ENCODE peak calls at places on chromosomes 11 and 22, in five cellular contexts. K, U, V, P and A are unnamed samples.

GRCh38 chr11:45592581-45592980 is 72.8 kb downstream of the CHST1 start:
- DNase-seq in K (no peak), U (no peak), V (no peak), P (no peak), A (no peak)

GRCh38 chr11:116062129-116062525 is 557.9 kb upstream of the CADM1 start:
- DNase-seq in K (no peak), U (no peak), V (no peak), P (no peak), A (no peak)

GRCh38 chr11:122209619-122210377 is 93.8 kb upstream of the BLID start:
- DNase-seq in K (no peak), U (peak), V (no peak), P (peak), A (no peak)

GRCh38 chr11:120136356-120136755 is 1.6 kb downstream of the TRIM29 start:
- DNase-seq in K (peak), U (no peak), V (no peak), P (no peak), A (no peak)

GRCh38 chr11:46247664-46248063 is 29.8 kb upstream of the CREB3L1 start:
- DNase-seq in K (no peak), U (no peak), V (no peak), P (peak), A (peak)

GRCh38 chr11:32386770-32387377 is 48.5 kb downstream of the WT1 start:
- DNase-seq in K (no peak), U (no peak), V (peak), P (peak), A (no peak)

GRCh38 chr11:29634744-29635143 is 382.1 kb downstream of the KCNA4 start:
- DNase-seq in K (no peak), U (no peak), V (no peak), P (no peak), A (no peak)

GRCh38 chr22:42433754-42434153 is 1.6 kb upstream of the NFAM1 start:
- DNase-seq in K (no peak), U (no peak), V (no peak), P (no peak), A (no peak)

GRCh38 chr11:44113018-44113417 is 17.5 kb downstream of the EXT2 start:
- DNase-seq in K (no peak), U (no peak), V (no peak), P (no peak), A (no peak)

GRCh38 chr11:132373405-132374141 is 1003.2 kb downstream of the NTM start:
- DNase-seq in K (no peak), U (no peak), V (no peak), P (no peak), A (no peak)

GRCh38 chr22:46521994-46522393 is 15.4 kb downstream of the CELSR1 start:
- DNase-seq in K (no peak), U (no peak), V (no peak), P (no peak), A (no peak)

GRCh38 chr11:111676878-111677585 is 74.8 kb downstream of the SIK2 start:
- DNase-seq in K (no peak), U (no peak), V (peak), P (peak), A (no peak)

GRCh38 chr22:25419247-25420113 is 145.0 kb upstream of the GRK3 start:
- DNase-seq in K (no peak), U (no peak), V (no peak), P (peak), A (no peak)
- H3K4me3 ChIP-seq in K (peak), U (peak), V (no peak), P (no peak), A (no peak)

DNA sequence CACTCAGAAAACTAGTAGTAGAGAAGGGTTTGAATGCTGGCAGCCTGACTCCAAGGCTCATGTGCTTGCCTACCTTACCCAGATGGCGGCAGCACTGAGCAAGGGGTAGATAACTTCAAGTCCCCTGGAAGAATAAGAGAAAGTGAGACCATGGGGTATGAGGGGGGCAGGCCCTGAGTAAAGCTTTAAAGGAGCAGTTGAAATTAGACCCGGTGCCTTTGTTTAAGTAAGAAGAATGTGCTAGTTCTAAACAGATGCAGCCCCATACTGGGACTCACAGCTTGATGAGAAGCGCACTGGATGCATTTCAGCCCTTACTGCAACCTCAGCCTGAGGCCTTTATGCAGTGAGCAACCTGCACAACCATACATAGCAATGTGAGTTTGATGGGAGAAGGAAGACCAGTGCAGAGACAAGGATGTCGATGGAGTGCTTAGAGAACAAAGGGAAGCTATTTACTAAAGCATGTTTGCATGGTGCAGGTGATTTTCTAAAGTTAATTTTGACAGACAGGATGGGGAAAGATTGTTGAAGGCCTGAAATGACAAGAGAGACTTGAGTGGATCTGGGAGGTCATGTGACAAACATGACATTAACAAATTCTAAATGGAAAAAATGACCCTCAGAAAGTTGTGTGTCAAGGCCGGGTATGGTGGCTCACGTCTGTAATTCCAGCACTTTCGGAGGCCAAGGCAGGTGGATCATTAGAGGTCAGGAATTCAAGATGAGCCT is 27.1 kb upstream of the TMA7B start:
- DNase-seq in K (no peak), U (no peak), V (no peak), P (peak), A (no peak)
- TF ChIP-seq CTCF in K (no peak), U (peak), V (peak), P (peak), A (peak)

DNA sequence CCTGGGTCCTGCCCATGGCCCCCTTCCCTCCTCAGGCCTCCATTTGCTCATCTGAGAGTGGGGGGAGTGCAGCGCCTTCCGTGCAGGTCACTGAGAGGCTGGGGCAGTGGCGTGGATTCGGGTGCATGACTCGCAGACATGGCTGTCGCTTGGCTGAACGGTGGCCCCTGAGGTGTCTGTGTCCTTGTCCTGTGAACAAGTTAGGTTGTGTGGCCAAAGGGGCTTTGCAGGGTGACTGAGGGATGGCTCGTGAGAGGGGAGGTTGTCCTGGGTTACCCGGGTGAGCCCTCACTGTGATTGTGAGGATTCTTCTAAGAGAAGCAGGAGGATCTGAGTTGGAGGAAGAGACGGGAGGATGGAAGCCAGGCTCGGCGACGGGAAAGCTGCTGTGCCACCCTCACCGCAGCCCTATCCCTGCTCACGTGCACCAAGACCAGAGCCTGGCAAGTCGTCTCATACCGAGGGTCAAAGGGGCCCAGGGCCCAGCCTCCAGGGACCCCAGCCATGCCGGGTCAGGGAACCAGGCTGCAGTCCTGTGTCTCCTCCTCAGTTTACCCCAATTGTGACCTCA is 79.1 kb downstream of the KCNQ1 start:
- DNase-seq in K (peak), U (peak), V (no peak), P (no peak), A (no peak)
- H3K4me3 ChIP-seq in K (no peak), U (no peak), V (no peak), P (no peak), A (no peak)

DNA sequence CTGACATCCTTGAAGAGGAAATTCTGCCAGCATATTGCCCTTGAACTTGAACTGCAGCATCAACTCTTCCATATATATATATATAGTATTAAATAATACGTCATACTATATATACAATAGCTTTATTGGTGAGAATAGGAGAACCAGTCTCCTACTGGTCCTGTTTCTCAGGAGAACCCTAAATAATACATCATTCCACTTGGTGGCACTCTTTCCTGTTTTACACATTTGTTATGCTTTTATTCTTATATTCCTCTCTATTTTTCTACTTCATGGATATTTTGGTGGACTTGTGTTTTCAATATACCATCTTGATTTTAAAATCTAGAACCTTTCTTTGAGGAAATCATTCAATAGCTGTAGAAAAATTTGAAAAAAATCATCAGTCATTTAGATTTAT is 193.3 kb downstream of the TRPC6 start:
- DNase-seq in K (no peak), U (no peak), V (no peak), P (no peak), A (no peak)
- TF ChIP-seq CTCF in K (peak), U (peak), V (no peak), P (no peak), A (peak)

DNA sequence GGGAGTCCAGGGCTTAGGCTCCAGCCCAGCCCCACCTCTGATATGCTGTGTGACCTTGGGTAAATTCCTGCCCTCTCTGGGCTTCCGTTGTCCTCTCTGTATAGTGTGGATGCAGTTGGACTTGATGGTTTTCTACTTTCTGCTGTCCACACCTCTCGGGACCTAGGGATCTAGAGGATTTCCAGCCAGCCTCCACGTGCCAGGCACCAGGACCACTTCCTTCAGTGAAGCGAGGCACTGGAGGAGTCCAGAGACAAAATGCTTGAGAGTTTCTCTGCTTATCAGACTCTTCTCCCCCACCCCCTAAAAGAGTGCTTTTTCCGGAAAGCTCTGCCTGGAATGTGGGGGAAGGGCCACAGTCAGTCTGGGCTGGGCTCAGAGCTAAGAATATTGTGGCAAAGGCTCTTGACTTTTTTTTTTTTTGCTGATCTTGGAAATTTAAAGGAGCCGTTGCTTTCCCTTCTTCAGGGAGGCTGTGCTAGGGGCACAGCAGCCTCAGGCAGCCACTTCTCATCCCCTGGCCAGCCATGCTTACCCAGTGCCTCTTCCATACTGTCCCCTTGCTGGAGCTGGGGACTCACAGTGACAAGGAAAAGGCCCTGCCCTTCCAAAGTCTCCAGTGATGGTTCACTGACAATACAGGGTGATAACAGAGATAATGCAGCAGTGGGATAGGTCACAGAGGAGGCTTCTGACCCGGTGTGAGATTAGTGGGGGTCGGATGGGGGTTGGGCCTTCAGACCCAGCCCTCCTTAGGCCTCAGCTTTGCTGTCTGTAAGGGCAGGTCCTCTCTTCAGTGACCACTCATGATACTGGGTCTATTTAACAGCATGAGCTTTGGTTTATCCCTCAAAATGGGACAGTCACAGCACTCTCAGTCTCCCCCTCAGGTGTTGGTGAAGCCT is 2.9 kb upstream of the SERPINH1 start:
- DNase-seq in K (no peak), U (no peak), V (no peak), P (peak), A (no peak)
- H3K4me3 ChIP-seq in K (no peak), U (peak), V (no peak), P (no peak), A (no peak)

GRCh38 chr11:117998664-117999353 is 12.6 kb downstream of the IL10RA start:
- DNase-seq in K (no peak), U (no peak), V (no peak), P (no peak), A (no peak)
- TF ChIP-seq CTCF in K (no peak), U (no peak), V (no peak), P (no peak), A (no peak)

DNA sequence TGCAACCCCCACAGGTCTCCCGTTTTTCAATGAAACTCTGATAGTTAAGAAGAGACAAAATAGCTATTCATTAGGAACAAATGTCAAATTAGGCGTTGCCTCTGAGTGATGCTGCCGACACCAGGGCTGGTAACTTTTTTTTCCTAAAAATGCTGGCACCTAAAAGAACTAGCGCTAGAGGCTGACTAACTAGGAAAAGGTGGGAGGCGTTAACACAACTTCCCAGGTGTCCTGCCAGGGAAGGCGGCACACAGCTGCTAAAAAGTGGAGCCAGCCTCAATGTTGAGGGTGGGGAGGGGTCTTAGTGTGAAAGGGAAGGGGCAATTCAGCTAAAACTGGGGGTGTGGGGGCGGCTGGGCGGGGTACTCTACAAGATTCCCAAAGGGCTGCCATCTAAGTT is 5.4 kb downstream of the MN1 start:
- DNase-seq in K (no peak), U (no peak), V (no peak), P (no peak), A (no peak)
- H3K4me3 ChIP-seq in K (peak), U (peak), V (no peak), P (no peak), A (no peak)

GRCh38 chr11:130423541-130424155 is 4.8 kb downstream of the ADAMTS8 start:
- DNase-seq in K (no peak), U (no peak), V (no peak), P (no peak), A (no peak)
- TF ChIP-seq CTCF in K (no peak), U (no peak), V (no peak), P (no peak), A (no peak)